ENCODE peak calls at places on chromosomes 3 and 15, in four cellular contexts. H is sigmoid colon, L is adrenal gland, J is left ventricle myocardium inferior. I is an unnamed sample.
A peak's percentile ranks its signal among the peaks of the same experiment; 100 is the strongest.

GRCh38 chr15:25883860-25884259 is 20.7 kb upstream of the ATP10A start:
- DNase-seq in H (no peak), L (no peak), J (no peak), I (no peak)

GRCh38 chr3:7504886-7505775 is 644.2 kb downstream of the GRM7 start:
- DNase-seq in H (no peak), L (no peak), J (no peak), I (no peak)

GRCh38 chr3:136276049-136276755 is 26.1 kb downstream of the PCCB start:
- DNase-seq in H (no peak), L (no peak), J (no peak), I (no peak)

GRCh38 chr3:133833880-133834620 is 28.4 kb downstream of the SRPRB start:
- DNase-seq in H (no peak), L (no peak), J (no peak), I (no peak)

GRCh38 chr3:377158-377561 is 180.6 kb downstream of the CHL1 start:
- DNase-seq in H (no peak), L (no peak), J (no peak), I (no peak)

GRCh38 chr15:101295607-101296225 is 668 bp upstream of the SNRPA1 start:
- DNase-seq in H (no peak), L (no peak), J (no peak), I (no peak)

GRCh38 chr3:84439476-84439875 is 519.3 kb upstream of the CADM2 start:
- DNase-seq in H (no peak), L (no peak), J (no peak), I (no peak)

GRCh38 chr15:92803852-92804609 is 96.1 kb upstream of the CHD2 start:
- DNase-seq in H (peak; percentile 92), L (peak; percentile 91), J (peak; percentile 52), I (peak; percentile 92)

GRCh38 chr15:100863406-100864198 is 16.0 kb upstream of the ALDH1A3 start:
- DNase-seq in H (peak; percentile 86), L (no peak), J (peak; percentile 74), I (no peak)

GRCh38 chr3:197394464-197395321 is 96.3 kb upstream of the DLG1 start:
- DNase-seq in H (no peak), L (no peak), J (peak; percentile 64), I (no peak)

GRCh38 chr3:149310796-149311534 is 22.5 kb downstream of the TM4SF18 start:
- DNase-seq in H (no peak), L (no peak), J (no peak), I (no peak)

GRCh38 chr3:33403756-33404155 is 36.4 kb downstream of the UBP1 start:
- DNase-seq in H (no peak), L (no peak), J (no peak), I (no peak)

GRCh38 chr15:69357773-69358765 is 56.1 kb upstream of the KIF23 start:
- DNase-seq in H (no peak), L (peak; percentile 72), J (no peak), I (peak; percentile 51)

GRCh38 chr3:140290105-140290504 is 355.1 kb downstream of the CLSTN2 start:
- DNase-seq in H (no peak), L (no peak), J (no peak), I (no peak)

GRCh38 chr3:43004282-43004681 is 25.2 kb downstream of the GASK1A start:
- DNase-seq in H (no peak), L (no peak), J (no peak), I (no peak)

GRCh38 chr3:13075318-13075717 is 2.1 kb upstream of the IQSEC1 start:
- DNase-seq in H (no peak), L (no peak), J (no peak), I (no peak)

GRCh38 chr3:123385072-123385471 is 63.8 kb downstream of the ADCY5 start:
- DNase-seq in H (peak; percentile 93), L (no peak), J (peak; percentile 54), I (no peak)

GRCh38 chr15:63041982-63042878 is at the start of gene TPM1:
- DNase-seq in H (peak; percentile 97), L (peak; percentile 60), J (peak; percentile 88), I (peak; percentile 66)

GRCh38 chr15:58639992-58640391 is 109.5 kb downstream of the ADAM10 start:
- DNase-seq in H (no peak), L (no peak), J (no peak), I (no peak)

GRCh38 chr3:33077976-33078375 is 19.0 kb downstream of the GLB1 start:
- DNase-seq in H (no peak), L (no peak), J (no peak), I (no peak)

GRCh38 chr15:67190326-67190725 is 64.1 kb downstream of the AAGAB start:
- DNase-seq in H (no peak), L (no peak), J (no peak), I (no peak)

GRCh38 chr3:188176476-188176875 is 22.5 kb downstream of the LPP start:
- DNase-seq in H (no peak), L (no peak), J (no peak), I (no peak)

GRCh38 chr15:48876057-48876456 is 1.9 kb upstream of the EID1 start:
- DNase-seq in H (no peak), L (no peak), J (no peak), I (no peak)

GRCh38 chr15:48871536-48871935 is 6.4 kb upstream of the EID1 start:
- DNase-seq in H (no peak), L (no peak), J (no peak), I (no peak)

GRCh38 chr15:48875241-48875640 is 2.7 kb upstream of the EID1 start:
- DNase-seq in H (no peak), L (no peak), J (no peak), I (no peak)

GRCh38 chr15:48869966-48870365 is 8.0 kb upstream of the EID1 start:
- DNase-seq in H (no peak), L (no peak), J (no peak), I (no peak)

DNA sequence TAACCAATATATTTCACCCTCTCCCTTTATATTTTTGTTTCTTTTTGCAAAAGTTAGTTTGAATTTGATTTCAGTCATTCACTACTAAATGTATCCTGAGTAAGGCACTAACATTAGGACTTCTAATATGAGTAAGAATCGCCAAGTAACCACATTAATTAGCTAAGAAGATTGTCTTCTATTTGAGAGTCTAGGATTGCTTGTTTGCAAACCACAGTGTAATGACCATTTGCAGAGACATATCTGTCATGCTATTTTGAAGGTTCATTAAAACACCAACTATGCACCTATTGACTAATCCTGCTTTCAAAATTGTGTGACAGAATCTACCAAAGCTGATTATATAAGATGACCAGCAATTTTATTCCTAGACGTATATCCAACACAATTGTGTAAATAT is 5.3 kb upstream of the EID1 start:
- DNase-seq in H (no peak), L (no peak), J (no peak), I (no peak)
- H3K27ac ChIP-seq in H (no peak overlapping the region), L (no peak overlapping the region), J (no peak overlapping the region), I (no peak overlapping the region)

DNA sequence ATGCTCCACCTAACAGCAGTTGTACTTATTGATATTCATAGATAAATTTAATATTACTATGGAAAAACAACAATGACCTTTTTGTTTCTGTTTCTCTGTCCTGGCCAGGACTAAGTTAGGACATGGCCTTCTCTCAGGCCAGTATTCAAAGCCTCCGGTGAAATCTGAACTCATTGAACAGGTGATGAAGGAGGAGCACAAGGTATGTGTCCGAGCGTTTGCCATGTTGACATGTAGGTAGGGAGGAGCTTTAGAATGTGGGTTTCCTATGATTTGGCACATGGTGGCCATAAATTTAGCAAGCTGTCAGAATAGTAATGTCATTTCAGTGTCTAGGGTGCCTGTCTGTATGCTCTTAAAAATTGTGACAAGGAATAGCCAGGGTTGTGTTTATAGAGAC is 77.7 kb downstream of the USP13 start:
- DNase-seq in H (no peak), L (no peak), J (no peak), I (no peak)
- H3K4me1 ChIP-seq in H (no peaks in the 10 kb centered on the region), L (peaks cover 4% of the 10 kb centered on the region), J (peaks cover 52% of the 10 kb centered on the region), I (no peaks in the 10 kb centered on the region)

GRCh38 chr3:178386401-178386800 is 149.8 kb upstream of the KCNMB2 start:
- DNase-seq in H (no peak), L (no peak), J (no peak), I (no peak)

GRCh38 chr3:178385280-178385952 is 150.8 kb upstream of the KCNMB2 start:
- DNase-seq in H (no peak), L (peak; percentile 58), J (no peak), I (no peak)

GRCh38 chr3:178381971-178382370 is 154.3 kb upstream of the KCNMB2 start:
- DNase-seq in H (no peak), L (no peak), J (no peak), I (no peak)

GRCh38 chr3:178382388-178383061 is 153.7 kb upstream of the KCNMB2 start:
- DNase-seq in H (no peak), L (peak; percentile 35), J (no peak), I (no peak)

GRCh38 chr3:178384302-178384939 is 151.8 kb upstream of the KCNMB2 start:
- DNase-seq in H (no peak), L (no peak), J (no peak), I (no peak)
- TF ChIP-seq CTCF in H (no peak), L (no peak), J (peak; percentile 15), I (no peak)

GRCh38 chr15:74817370-74817737 is 4.7 kb downstream of the LMAN1L start:
- DNase-seq in H (no peak), L (peak; percentile 87), J (peak; percentile 64), I (no peak)
- H3K27ac ChIP-seq in H (peak overlapping the region; percentile 59), L (peak overlapping the region; percentile 83), J (peak overlapping the region; percentile 80), I (no peak overlapping the region)

DNA sequence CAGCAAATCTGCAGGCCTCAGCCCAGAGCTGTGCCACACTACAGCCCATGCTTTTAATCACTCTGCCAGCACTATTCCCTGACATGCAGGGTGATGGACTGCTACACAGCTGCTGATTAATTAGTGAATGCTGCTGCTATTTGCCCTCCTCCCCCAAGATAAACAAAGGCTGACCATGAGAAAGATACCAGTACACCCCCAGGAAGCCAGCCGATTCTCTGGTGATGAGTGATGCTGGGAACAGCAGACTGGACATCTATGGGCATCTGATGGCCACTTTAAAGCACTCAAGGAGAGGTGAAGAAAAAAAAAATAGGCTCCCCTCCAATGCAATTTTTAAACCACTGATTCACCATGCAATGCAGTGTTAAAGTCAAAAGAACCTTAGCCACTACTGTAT is 39.2 kb downstream of the RFTN1 start:
- DNase-seq in H (no peak), L (no peak), J (no peak), I (no peak)
- H3K4me1 ChIP-seq in H (no peaks in the 10 kb centered on the region), L (no peaks in the 10 kb centered on the region), J (peaks cover 83% of the 10 kb centered on the region), I (peaks cover 10% of the 10 kb centered on the region)